ENCODE peak calls at places on chromosomes 4 and X, in four cellular contexts. E, R, L and H are unnamed samples.

GRCh38 chrX:41688835-41689234 is at the start of gene GPR34:
- DNase-seq in R (no peak), E (no peak), L (no peak), H (no peak)

GRCh38 chrX:110396777-110397176 is 38.1 kb downstream of the RTL9 start:
- DNase-seq in R (no peak), L (no peak), E (no peak), H (no peak)

GRCh38 chr4:15906024-15906443 is 32.5 kb downstream of the FGFBP1 start:
- DNase-seq in R (peak; percentile 65), L (peak; percentile 24), E (peak; percentile 14), H (no peak)

GRCh38 chrX:101108293-101108692 is 10.3 kb downstream of the CENPI start:
- DNase-seq in R (no peak), L (peak; percentile 73), E (peak; percentile 45), H (peak; percentile 35)

GRCh38 chr4:25908491-25908901 is 5.5 kb upstream of the SMIM20 start:
- DNase-seq in L (peak; percentile 90), R (no peak), E (peak; percentile 88), H (peak; percentile 83)

GRCh38 chr4:17934286-17934685 is 87.3 kb downstream of the LCORL start:
- DNase-seq in R (no peak), E (peak; percentile 27), L (peak; percentile 36), H (no peak)

GRCh38 chrX:10177620-10178019 is 20.8 kb downstream of the CLCN4 start:
- DNase-seq in L (no peak), R (no peak), E (peak; percentile 23), H (no peak)

GRCh38 chrX:87468941-87469340 is 48.7 kb upstream of the KLHL4 start:
- DNase-seq in L (no peak), E (no peak), R (no peak), H (no peak)

GRCh38 chr4:27759621-27760020 is 899.0 kb downstream of the STIM2 start:
- DNase-seq in R (no peak), E (no peak), L (no peak), H (no peak)

GRCh38 chr4:82865592-82865991 is 25.4 kb downstream of the SEC31A start:
- DNase-seq in L (peak; percentile 97), E (peak; percentile 97), R (no peak), H (peak; percentile 73)

GRCh38 chr4:94576163-94576562 is 124.4 kb downstream of the PDLIM5 start:
- DNase-seq in L (no peak), R (no peak), E (no peak), H (no peak)

GRCh38 chr4:73721419-73721818 is 18.9 kb upstream of the CXCL8 start:
- DNase-seq in R (no peak), L (peak; percentile 94), E (peak; percentile 92), H (peak; percentile 78)

GRCh38 chr4:145420595-145421214 is 60.9 kb upstream of the SMAD1 start:
- DNase-seq in E (peak; percentile 4), L (no peak), R (no peak), H (no peak)

GRCh38 chr4:90419124-90419711 is 292.0 kb downstream of the CCSER1 start:
- DNase-seq in L (peak; percentile 48), R (no peak), E (peak; percentile 59), H (no peak)

GRCh38 chr4:7361256-7361655 is 73.5 kb downstream of the PSAPL1 start:
- DNase-seq in E (no peak), L (no peak), R (peak; percentile 71), H (no peak)

GRCh38 chr4:182179105-182179504 is 64.1 kb upstream of the TENM3 start:
- DNase-seq in L (peak; percentile 25), E (peak; percentile 33), R (no peak), H (no peak)

GRCh38 chrX:119007189-119007770 is 32.9 kb downstream of the LONRF3 start:
- DNase-seq in E (no peak), R (no peak), L (no peak), H (no peak)

GRCh38 chrX:20266810-20267598 is at the start of gene RPS6KA3:
- DNase-seq in R (peak; percentile 95), E (peak; percentile 85), L (peak; percentile 83), H (no peak)

GRCh38 chr4:18022572-18023039 is 1.1 kb upstream of the LCORL start:
- DNase-seq in E (peak; percentile 4), L (no peak), R (no peak), H (no peak)

GRCh38 chr4:13980317-13980716 is 352.8 kb upstream of the BOD1L1 start:
- DNase-seq in L (peak; percentile 92), R (no peak), E (peak; percentile 71), H (peak; percentile 89)

GRCh38 chr4:112147697-112148096 is 2.4 kb downstream of the FAM241A start:
- DNase-seq in R (no peak), L (peak; percentile 74), E (peak; percentile 53), H (no peak)

GRCh38 chrX:44432641-44433040 is 89.2 kb upstream of the EFHC2 start:
- DNase-seq in E (peak; percentile 35), L (peak; percentile 3), R (no peak), H (no peak)

GRCh38 chr4:148425327-148426110 is 16.7 kb downstream of the NR3C2 start:
- DNase-seq in L (no peak), E (no peak), R (no peak), H (no peak)

DNA sequence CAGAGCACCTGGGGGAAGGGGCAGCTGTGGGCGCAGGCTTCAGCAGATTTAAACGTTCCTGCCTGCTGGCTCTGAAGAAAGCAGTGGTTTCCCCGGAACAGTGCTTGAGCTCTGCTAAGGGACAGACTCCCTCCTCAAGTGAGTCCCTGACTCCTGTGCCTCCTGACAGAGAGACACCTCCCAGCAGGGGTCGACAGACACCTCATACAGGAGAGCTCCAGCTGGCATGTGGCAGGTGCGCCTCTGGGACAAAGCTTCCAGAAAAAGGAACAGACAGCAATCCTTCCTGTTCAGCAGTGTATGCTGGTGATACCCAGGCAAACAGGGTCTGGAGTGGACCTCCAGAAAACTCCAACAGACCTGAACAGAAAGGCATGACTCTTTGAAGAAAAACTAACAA is 68.1 kb downstream of the ZC4H2 start:
- DNase-seq in E (no peak), L (no peak), R (no peak), H (no peak)
- TF ChIP-seq CTCF in E (no peak), L (no peak), R (no peak), H (no peak)

DNA sequence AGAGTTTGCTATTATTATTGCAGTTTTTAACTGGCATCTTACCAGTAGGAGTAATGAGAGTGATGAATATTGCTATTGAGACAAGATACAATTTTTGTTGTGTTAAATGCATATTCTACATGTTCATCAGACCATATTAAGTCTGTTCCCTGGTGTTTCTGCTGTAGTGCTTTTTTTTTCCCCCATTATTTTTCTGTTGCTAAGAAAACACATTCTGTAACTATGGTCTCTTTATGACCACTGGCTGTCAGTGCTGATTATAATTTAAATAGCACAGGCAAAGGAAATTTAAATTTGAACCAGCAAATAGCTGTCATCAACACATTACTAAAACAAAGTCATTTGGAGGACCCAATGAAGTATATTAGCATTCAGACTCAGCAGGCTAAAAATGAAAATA is 98.3 kb upstream of the ANKRD50 start:
- DNase-seq in L (no peak), E (no peak), R (no peak), H (no peak)
- H3K4me3 ChIP-seq in L (no peak overlapping the region), E (no peak overlapping the region), R (no peak overlapping the region), H (no peak overlapping the region)

GRCh38 chrX:829145-829544 is 198.6 kb downstream of the SHOX start:
- DNase-seq in L (no peak), R (no peak), E (no peak), H (no peak)
- TF ChIP-seq CTCF in L (no peak), R (no peak), E (no peak), H (no peak)

GRCh38 chrX:130121505-130121800 is 11.2 kb upstream of the ELF4 start:
- DNase-seq in L (no peak), E (no peak), R (no peak), H (no peak)
- H3K4me3 ChIP-seq in L (no peak overlapping the region), E (no peak overlapping the region), R (peak overlapping the region; percentile 54), H (peak overlapping the region; percentile 29)